ENCODE peak calls at places on chromosomes 6 and 20, in four cellular contexts. I is heart right ventricle, V is mammary epithelial cell, Z is cardiac muscle cell. E is an unnamed sample.

GRCh38 chr6:117513174-117513573 is 30.7 kb downstream of the DCBLD1 start:
- DNase-seq in Z (peak), V (no peak), I (no peak), E (no peak)

GRCh38 chr6:133502451-133503259 is 261.5 kb downstream of the EYA4 start:
- DNase-seq in I (no peak), Z (peak), V (no peak), E (no peak)

GRCh38 chr6:113464959-113465358 is 392.2 kb upstream of the MARCKS start:
- DNase-seq in I (no peak), V (peak), Z (peak), E (peak)

GRCh38 chr6:129317931-129318820 is 391.8 kb downstream of the ARHGAP18 start:
- DNase-seq in I (no peak), Z (peak), V (peak), E (peak)

GRCh38 chr6:158711264-158711663 is 61.4 kb downstream of the SYTL3 start:
- DNase-seq in Z (peak), I (no peak), V (no peak), E (no peak)

GRCh38 chr6:133286765-133287164 is 45.6 kb downstream of the EYA4 start:
- DNase-seq in V (no peak), Z (peak), I (no peak), E (peak)

GRCh38 chr20:62953839-62954703 is 1.6 kb downstream of the SLC17A9 start:
- DNase-seq in V (no peak), I (peak), Z (peak), E (no peak)

GRCh38 chr6:154414021-154414813 is 57.6 kb upstream of the IPCEF1 start:
- DNase-seq in Z (no peak), V (peak), I (no peak), E (no peak)

GRCh38 chr6:56226946-56227879 is 20.2 kb downstream of the COL21A1 start:
- DNase-seq in I (no peak), V (no peak), Z (peak), E (no peak)

GRCh38 chr6:35081426-35081851 is 59.7 kb downstream of the TCP11 start:
- DNase-seq in I (no peak), V (peak), Z (no peak), E (no peak)

GRCh38 chr20:49916146-49917002 is 1.0 kb upstream of the SPATA2 start:
- DNase-seq in I (no peak), Z (no peak), V (peak), E (peak)

GRCh38 chr6:14425805-14426204 is 308.2 kb downstream of the CD83 start:
- DNase-seq in V (no peak), Z (no peak), I (no peak), E (no peak)

GRCh38 chr6:33860006-33860405 is 56.2 kb upstream of the MLN start:
- DNase-seq in Z (no peak), I (no peak), V (no peak), E (no peak)

GRCh38 chr6:99521557-99522286 is 6.5 kb upstream of the USP45 start:
- DNase-seq in Z (peak), I (no peak), V (peak), E (no peak)

GRCh38 chr6:34246563-34247391 is 2.0 kb downstream of the SMIM29 start:
- DNase-seq in V (no peak), Z (peak), I (no peak), E (peak)

GRCh38 chr20:41306061-41306727 is 11.3 kb downstream of the ZHX3 start:
- DNase-seq in I (no peak), Z (no peak), V (no peak), E (no peak)

GRCh38 chr20:34618676-34619075 is 58.2 kb downstream of the PIGU start:
- DNase-seq in V (no peak), I (no peak), Z (no peak), E (no peak)

GRCh38 chr20:61477366-61477966 is 225.4 kb downstream of the CDH4 start:
- DNase-seq in V (no peak), I (no peak), Z (no peak), E (no peak)

GRCh38 chr20:25504366-25505135 is 80.8 kb downstream of the NINL start:
- DNase-seq in Z (no peak), I (no peak), V (no peak), E (no peak)

GRCh38 chr20:4026093-4026601 is 10.8 kb upstream of the RNF24 start:
- DNase-seq in Z (peak), V (peak), I (peak), E (peak)

GRCh38 chr6:39452746-39453145 is 130.2 kb upstream of the KCNK16 start:
- DNase-seq in I (no peak), V (no peak), Z (no peak), E (no peak)

GRCh38 chr6:24357336-24358218 is at the start of gene DCDC2:
- DNase-seq in I (no peak), Z (peak), V (peak), E (no peak)

GRCh38 chr6:156395276-156395675 is 381.9 kb upstream of the ARID1B start:
- DNase-seq in I (no peak), Z (no peak), V (no peak), E (no peak)

GRCh38 chr20:35820715-35821114 is 48.9 kb downstream of the PHF20 start:
- DNase-seq in V (no peak), Z (peak), I (no peak), E (peak)

GRCh38 chr20:34639755-34640222 is 37.1 kb downstream of the PIGU start:
- DNase-seq in Z (no peak), V (no peak), I (no peak), E (no peak)

GRCh38 chr6:159098636-159099106 is 53.9 kb upstream of the TAGAP start:
- DNase-seq in Z (no peak), V (no peak), I (no peak), E (no peak)

GRCh38 chr6:6543181-6543879 is 45.2 kb upstream of the LY86 start:
- DNase-seq in Z (no peak), V (no peak), I (no peak), E (no peak)

GRCh38 chr20:46520976-46521579 is 7.7 kb upstream of the ZNF334 start:
- DNase-seq in V (peak), Z (peak), I (peak), E (peak)

GRCh38 chr6:31627690-31628287 is 7.3 kb downstream of the PRRC2A start:
- DNase-seq in Z (no peak), I (no peak), V (no peak), E (no peak)

GRCh38 chr20:49276201-49276894 is 1.5 kb downstream of the ZNFX1 start:
- DNase-seq in Z (peak), V (peak), I (peak), E (peak)

GRCh38 chr6:79544939-79545450 is 7.8 kb upstream of the LCA5 start:
- DNase-seq in V (peak), I (peak), Z (peak), E (peak)

GRCh38 chr6:109048176-109048575 is 46.5 kb downstream of the SESN1 start:
- DNase-seq in I (no peak), Z (no peak), V (no peak), E (no peak)

GRCh38 chr20:5065489-5066383 is 54.0 kb downstream of the PCNA start:
- DNase-seq in V (peak), I (peak), Z (peak), E (peak)

GRCh38 chr6:75201901-75202672 is 3.8 kb downstream of the COL12A1 start:
- DNase-seq in I (no peak), Z (peak), V (peak), E (peak)
- TF ChIP-seq CTCF in I (no peak), Z (peak), V (no peak), E (no peak)

GRCh38 chr6:961407-961930 is 268.5 kb upstream of the EXOC2 start:
- DNase-seq in V (no peak), Z (no peak), I (no peak), E (no peak)

GRCh38 chr6:958531-958930 is 265.6 kb upstream of the EXOC2 start:
- DNase-seq in Z (no peak), V (peak), I (no peak), E (peak)

GRCh38 chr6:963456-963855 is 270.5 kb upstream of the EXOC2 start:
- DNase-seq in V (no peak), I (no peak), Z (no peak), E (no peak)

GRCh38 chr6:960356-960755 is 267.4 kb upstream of the EXOC2 start:
- DNase-seq in V (no peak), I (no peak), Z (no peak), E (no peak)
- TF ChIP-seq CTCF in V (no peak), I (no peak), Z (no peak), E (no peak)

GRCh38 chr6:50653253-50653652 is 60.1 kb upstream of the TFAP2D start:
- DNase-seq in V (no peak), I (no peak), Z (no peak), E (no peak)
- TF ChIP-seq CTCF in V (no peak), I (no peak), Z (no peak), E (no peak)

DNA sequence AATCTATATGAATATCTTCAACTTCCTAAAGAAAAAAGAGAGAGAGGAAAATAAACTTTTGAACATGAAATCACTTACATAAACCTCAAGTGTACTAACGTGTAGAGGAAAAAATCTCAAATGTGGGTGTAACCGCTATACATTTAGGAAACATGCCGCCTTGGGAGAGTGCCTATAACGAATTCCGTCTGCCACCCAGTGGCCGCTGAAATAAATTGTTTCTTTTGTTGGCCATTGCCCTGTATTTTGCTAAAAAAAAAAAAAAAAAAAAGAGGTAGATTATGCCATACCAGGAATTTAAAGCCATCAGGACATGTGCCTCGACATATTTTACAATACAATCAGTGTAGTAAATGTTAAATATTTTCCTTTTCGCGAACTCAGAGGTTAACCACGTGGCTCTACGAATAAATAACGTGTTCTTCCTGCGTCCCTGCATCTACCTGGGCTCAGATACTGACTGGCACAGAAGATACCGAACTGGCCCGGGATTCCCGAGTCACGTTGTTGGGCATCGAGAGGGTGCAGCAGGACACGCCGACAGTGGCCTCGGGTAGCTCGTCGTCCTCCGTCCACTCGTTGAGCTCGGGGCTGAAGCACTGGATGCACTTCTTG is 14.3 kb downstream of the KLHL31 start:
- DNase-seq in V (peak), I (peak), Z (peak), E (peak)
- TF ChIP-seq CTCF in V (peak), I (peak), Z (peak), E (peak)

DNA sequence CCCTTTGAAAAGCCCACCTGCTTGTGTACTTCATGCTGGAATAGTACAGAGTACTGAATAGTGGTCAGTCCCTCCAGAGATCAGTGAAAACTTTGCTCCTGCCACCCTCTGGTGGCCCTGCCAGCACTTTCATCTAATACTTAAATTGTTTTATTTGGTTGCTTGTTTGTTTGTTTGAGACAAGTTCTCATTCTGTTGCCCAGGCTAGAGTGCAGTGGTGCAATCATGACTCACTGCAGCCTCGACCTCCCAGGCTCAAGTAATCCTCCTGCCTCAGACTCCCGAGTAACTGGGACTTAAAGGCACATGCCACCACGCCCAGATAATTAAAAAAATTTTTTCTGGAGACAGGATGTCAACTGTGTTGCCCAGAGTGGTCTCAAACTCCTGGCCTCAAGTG is 9.1 kb downstream of the FAM83D start:
- DNase-seq in V (peak), Z (peak), I (no peak), E (peak)
- TF ChIP-seq CTCF in V (peak), Z (peak), I (no peak), E (peak)

GRCh38 chr6:82076855-82077254 is 170.7 kb downstream of the IBTK start:
- DNase-seq in V (no peak), Z (no peak), I (no peak), E (no peak)

GRCh38 chr6:82073484-82073883 is 174.1 kb downstream of the IBTK start:
- DNase-seq in I (no peak), V (no peak), Z (no peak), E (no peak)

GRCh38 chr6:82068721-82069120 is 178.8 kb downstream of the IBTK start:
- DNase-seq in I (no peak), Z (no peak), V (no peak), E (no peak)

GRCh38 chr6:82072113-82072512 is 175.4 kb downstream of the IBTK start:
- DNase-seq in V (peak), I (no peak), Z (no peak), E (no peak)

DNA sequence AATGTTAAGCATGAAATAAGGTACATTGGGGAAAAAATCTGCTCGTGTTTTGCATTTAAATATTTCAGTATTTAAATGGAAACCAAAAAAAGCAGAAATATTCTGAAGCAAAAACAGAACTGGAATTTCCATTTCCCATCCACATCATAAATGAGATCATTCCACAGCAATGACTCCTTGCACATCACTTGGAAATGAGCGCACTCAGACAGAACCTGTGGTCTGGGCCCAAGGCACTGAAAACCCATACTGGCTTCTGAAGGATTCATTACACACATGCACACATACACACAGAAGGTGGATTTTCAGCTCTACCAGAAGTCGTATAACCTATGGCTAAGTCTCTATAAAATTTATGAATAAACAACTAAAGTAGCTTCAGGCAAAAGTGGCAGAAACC is 174.8 kb downstream of the IBTK start:
- DNase-seq in V (peak), Z (no peak), I (no peak), E (no peak)
- TF ChIP-seq CTCF in V (no peak), Z (no peak), I (no peak), E (no peak)

GRCh38 chr20:44468044-44468782 is 7.5 kb upstream of the TTPAL start:
- DNase-seq in I (no peak), V (no peak), Z (no peak), E (no peak)

GRCh38 chr20:44467289-44467883 is 8.3 kb upstream of the TTPAL start:
- DNase-seq in I (no peak), V (peak), Z (peak), E (peak)

GRCh38 chr20:44470327-44470726 is 5.3 kb upstream of the TTPAL start:
- DNase-seq in V (no peak), I (no peak), Z (no peak), E (peak)

GRCh38 chr20:44475372-44475693 is 341 bp upstream of the TTPAL start:
- DNase-seq in I (no peak), V (no peak), Z (no peak), E (no peak)

GRCh38 chr20:44471481-44471882 is 4.2 kb upstream of the TTPAL start:
- DNase-seq in V (peak), I (no peak), Z (peak), E (peak)
- TF ChIP-seq CTCF in V (peak), I (no peak), Z (peak), E (peak)

E was measured in MCF 10A.